ENCODE peak calls at places on chromosomes 16 and 17, in four cellular contexts. I, N, E and T are unnamed samples.

GRCh38 chr17:42276609-42277341 is 584 bp upstream of the STAT5B start:
- DNase-seq in I (no peak), N (peak), E (peak), T (peak)

GRCh38 chr16:67311607-67312449 is 14.7 kb downstream of the KCTD19 start:
- DNase-seq in I (no peak), N (peak), E (no peak), T (peak)

GRCh38 chr16:68951991-68952877 is 108.9 kb downstream of the TANGO6 start:
- DNase-seq in I (no peak), N (peak), E (no peak), T (peak)

GRCh38 chr17:8162232-8162996 is at the start of gene VAMP2:
- DNase-seq in I (peak), N (peak), E (peak), T (peak)

GRCh38 chr17:55157165-55157564 is 107.6 kb upstream of the HLF start:
- DNase-seq in I (no peak), N (peak), E (no peak), T (no peak)

GRCh38 chr16:86307518-86307903 is 202.8 kb upstream of the FOXF1 start:
- DNase-seq in I (no peak), N (peak), E (no peak), T (peak)

GRCh38 chr16:67944690-67945391 is 921 bp upstream of the LCAT start:
- DNase-seq in I (no peak), N (no peak), E (no peak), T (no peak)

GRCh38 chr17:12627177-12627629 is 38.5 kb upstream of the MYOCD start:
- DNase-seq in I (peak), N (no peak), E (peak), T (peak)

GRCh38 chr17:29059281-29059680 is 16.3 kb downstream of the PIPOX start:
- DNase-seq in I (no peak), N (peak), E (no peak), T (peak)

GRCh38 chr17:58527306-58527705 is 12.9 kb upstream of the MTMR4 start:
- DNase-seq in I (no peak), N (no peak), E (no peak), T (no peak)
- TF ChIP-seq CTCF in I (no peak), N (no peak), E (no peak), T (no peak)

DNA sequence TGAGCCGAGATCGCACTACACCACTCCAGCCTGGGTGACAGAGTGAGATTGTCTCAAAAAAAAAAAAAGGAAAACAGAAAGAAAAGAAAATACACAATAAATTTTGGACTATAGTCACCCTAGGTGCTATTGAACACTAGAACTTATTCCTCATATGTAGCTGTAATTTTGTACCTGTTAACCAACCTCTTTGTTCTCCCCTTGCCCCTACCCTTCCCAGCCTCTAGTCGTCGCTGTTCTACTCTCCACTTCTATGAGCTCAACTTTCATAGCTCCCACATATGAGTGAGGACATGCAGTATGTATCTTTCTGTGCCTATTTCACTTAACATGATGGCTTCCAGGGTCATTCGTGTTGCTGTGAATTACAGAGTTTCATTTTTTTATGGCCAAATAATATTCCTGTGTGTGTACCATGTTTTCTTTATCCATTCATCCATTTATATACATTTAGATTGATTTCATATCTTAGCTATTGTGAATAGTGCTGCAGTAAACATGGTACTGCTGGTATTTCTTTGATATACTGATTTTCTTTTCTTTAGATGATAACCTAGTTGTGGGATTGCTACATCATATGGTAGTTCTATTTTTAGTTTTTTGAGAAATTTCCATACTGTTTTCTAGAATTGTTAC is 28.3 kb downstream of the VPS35L start:
- DNase-seq in I (peak), N (peak), E (no peak), T (peak)
- TF ChIP-seq CTCF in I (no peak), N (peak), E (peak), T (peak)

DNA sequence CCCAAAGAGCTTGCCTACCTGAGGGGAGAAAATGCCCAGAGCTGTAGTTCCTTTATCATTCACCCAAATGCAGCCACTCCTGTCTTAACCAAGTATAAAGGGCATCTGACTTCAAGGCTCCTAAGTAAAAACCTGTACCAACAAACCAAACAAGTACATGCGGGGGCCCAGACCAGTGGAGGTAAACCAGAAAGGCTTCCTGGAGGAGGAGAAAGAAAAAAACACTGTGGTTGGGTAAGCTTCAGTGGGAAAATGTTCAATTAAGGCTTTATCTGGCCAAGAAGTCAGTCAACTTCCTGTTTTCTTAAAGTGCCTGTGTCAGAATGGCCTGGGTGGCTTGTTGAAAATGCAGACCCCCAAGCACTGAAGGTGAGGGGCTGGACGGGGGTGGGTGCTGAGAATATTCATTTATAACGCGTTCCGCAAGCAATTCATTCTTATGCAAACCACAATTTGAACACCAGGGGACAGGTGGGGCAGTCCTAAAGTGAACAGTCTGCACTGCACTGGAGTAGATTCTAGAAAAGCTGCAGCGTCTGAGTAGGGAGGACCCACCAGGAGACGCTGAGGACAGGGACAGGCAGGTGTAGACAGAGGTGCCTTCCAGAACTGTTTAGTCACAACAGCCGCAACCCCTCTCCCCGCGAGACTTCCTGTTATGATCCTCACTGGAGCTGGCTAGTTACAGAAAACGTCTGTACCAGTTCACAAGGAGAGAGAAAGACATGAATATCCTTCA is 467.1 kb downstream of the SOX9 start:
- DNase-seq in I (no peak), N (peak), E (no peak), T (peak)
- TF ChIP-seq CTCF in I (no peak), N (peak), E (no peak), T (no peak)

GRCh38 chr16:61555718-61556441 is 480.4 kb downstream of the CDH8 start:
- DNase-seq in I (no peak), N (no peak), E (no peak), T (no peak)
- TF ChIP-seq CTCF in I (no peak), N (no peak), E (no peak), T (no peak)

GRCh38 chr17:82101767-82102679 is 4.0 kb upstream of the FASN start:
- DNase-seq in I (no peak), N (no peak), E (peak), T (no peak)
- TF ChIP-seq CTCF in I (no peak), N (no peak), E (no peak), T (no peak)

GRCh38 chr17:57733085-57733484 is 12.0 kb downstream of the CCDC182 start:
- DNase-seq in I (no peak), N (no peak), E (no peak), T (no peak)

GRCh38 chr17:57735230-57735629 is 9.9 kb downstream of the CCDC182 start:
- DNase-seq in I (no peak), N (no peak), E (no peak), T (no peak)

GRCh38 chr17:57732062-57732461 is 13.0 kb downstream of the CCDC182 start:
- DNase-seq in I (no peak), N (no peak), E (peak), T (no peak)

GRCh38 chr17:57737450-57737849 is 7.6 kb downstream of the CCDC182 start:
- DNase-seq in I (no peak), N (no peak), E (no peak), T (no peak)

DNA sequence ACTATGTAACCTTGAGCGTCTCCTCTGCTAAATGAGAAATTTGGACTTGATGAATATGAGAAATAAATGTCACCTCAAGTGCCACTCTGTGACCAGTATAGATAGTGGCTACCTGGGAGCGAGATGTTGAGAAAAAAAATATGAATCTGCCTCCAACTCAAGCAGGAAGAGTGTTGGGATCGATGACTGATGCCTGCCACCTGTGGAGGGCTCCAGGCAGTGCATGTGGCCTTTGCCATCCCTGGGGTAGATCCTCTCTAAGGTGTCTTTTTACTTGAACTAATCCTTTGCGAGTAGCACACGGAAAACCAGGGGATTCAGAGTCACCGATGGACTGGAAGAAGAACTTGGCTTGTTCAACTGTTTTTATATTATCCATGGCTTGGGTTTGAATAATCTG is 9.4 kb downstream of the CCDC182 start:
- DNase-seq in I (no peak), N (peak), E (no peak), T (peak)
- TF ChIP-seq CTCF in I (no peak), N (peak), E (no peak), T (no peak)